ENCODE peak calls at places on chromosomes 13 and 19, in eight cellular contexts. Y is endothelial cell of umbilical vein, B is HCT116, N is GM12878, X is K562, T is H1, W is SK-N-SH, C is HepG2. S is an unnamed sample.

GRCh38 chr13:23695711-23696512 is 125.7 kb downstream of the TNFRSF19 start:
- DNase-seq in Y (no peak), B (no peak), N (no peak), X (no peak), T (no peak), W (no peak), C (no peak), S (peak)

GRCh38 chr19:33323093-33323820 is 20.9 kb upstream of the CEBPA start:
- DNase-seq in Y (no peak), B (no peak), N (no peak), X (no peak), T (no peak), W (no peak), C (no peak), S (no peak)

GRCh38 chr19:35140898-35141626 is 2.0 kb upstream of the FXYD7 start:
- DNase-seq in Y (peak), B (peak), N (no peak), X (peak), T (peak), W (peak), C (peak), S (peak)

GRCh38 chr19:3094638-3095374 is 644 bp downstream of the GNA11 start:
- DNase-seq in Y (no peak), B (no peak), N (no peak), X (no peak), T (no peak), W (no peak), C (no peak), S (no peak)

GRCh38 chr13:94435604-94436226 is 43.8 kb downstream of the DCT start:
- DNase-seq in Y (peak), B (peak), N (no peak), X (peak), T (no peak), W (peak), C (peak), S (peak)

GRCh38 chr13:24511824-24512207 is 762 bp downstream of the PARP4 start:
- DNase-seq in Y (no peak), B (no peak), N (peak), X (no peak), T (no peak), W (peak), C (no peak), S (no peak)

GRCh38 chr19:11504502-11505031 is 1.1 kb downstream of the ZNF653 start:
- DNase-seq in Y (no peak), B (no peak), N (no peak), X (no peak), T (no peak), W (no peak), C (no peak), S (no peak)

GRCh38 chr19:19259741-19260140 is 13.4 kb downstream of the TM6SF2 start:
- DNase-seq in Y (peak), B (peak), N (no peak), X (peak), T (no peak), W (peak), C (peak), S (peak)

GRCh38 chr13:112962911-112963625 is 5.9 kb upstream of the MCF2L start:
- DNase-seq in Y (no peak), B (no peak), N (no peak), X (no peak), T (no peak), W (no peak), C (no peak), S (no peak)

GRCh38 chr19:35346193-35347052 is 1.3 kb upstream of the FFAR1 start:
- DNase-seq in Y (no peak), B (no peak), N (peak), X (no peak), T (no peak), W (no peak), C (peak), S (no peak)

GRCh38 chr19:860481-861098 is 1.1 kb downstream of the CFD start:
- DNase-seq in Y (no peak), B (peak), N (no peak), X (peak), T (no peak), W (peak), C (peak), S (peak)
- TF ChIP-seq POLR2AphosphoS5 in Y (no peak), B (peak), N (no peak), X (peak), T (no peak), W (no peak), C (peak), S (peak)

GRCh38 chr19:51258165-51258564 is 7.3 kb downstream of the SIGLECL1 start:
- DNase-seq in Y (no peak), B (no peak), N (no peak), X (no peak), T (no peak), W (no peak), C (no peak), S (no peak)
- H3K4me2 ChIP-seq in Y (no peak), B (no peak), N (peak), X (no peak), T (no peak), W (no peak), C (no peak), S (peak)

GRCh38 chr13:27621366-27622101 is at the start of gene POLR1D:
- DNase-seq in Y (peak), B (peak), N (peak), X (peak), T (peak), W (peak), C (peak), S (peak)
- TF ChIP-seq POLR2AphosphoS5 in Y (peak), B (peak), N (peak), X (peak), T (peak), W (peak), C (peak), S (peak)

DNA sequence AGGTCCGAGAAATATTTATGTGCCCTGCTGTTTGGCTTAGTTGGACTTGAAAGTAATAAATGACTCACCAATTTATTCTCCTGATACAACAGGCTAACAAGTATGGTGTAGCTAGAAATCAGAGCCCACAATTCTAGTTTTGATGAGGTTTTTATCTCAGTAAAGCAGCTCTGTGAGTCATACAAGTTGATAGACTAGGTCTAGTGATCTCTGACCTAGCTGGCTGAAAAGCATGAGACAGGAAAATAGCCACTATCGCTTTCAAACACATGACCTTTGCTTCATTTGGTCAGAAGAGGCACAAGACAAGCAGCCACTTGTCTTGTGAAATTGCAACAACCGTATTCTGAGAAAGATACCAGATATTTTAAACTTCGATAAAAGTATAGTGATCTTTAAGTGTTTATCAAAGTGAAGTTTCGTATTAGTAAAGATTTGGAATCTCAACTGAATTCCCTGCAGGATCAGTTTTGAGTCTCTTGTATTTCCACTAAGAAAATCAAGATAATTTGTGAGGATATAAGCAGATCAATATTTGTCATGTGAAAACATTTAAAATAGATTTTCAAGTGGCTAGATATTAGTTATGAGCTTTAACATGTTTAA is 126.7 kb downstream of the MAB21L1 start:
- DNase-seq in Y (peak), B (peak), N (peak), X (no peak), T (no peak), W (no peak), C (peak), S (no peak)
- H3K4me2 ChIP-seq in Y (peak), B (peak), N (no peak), X (no peak), T (no peak), W (no peak), C (peak), S (no peak)

DNA sequence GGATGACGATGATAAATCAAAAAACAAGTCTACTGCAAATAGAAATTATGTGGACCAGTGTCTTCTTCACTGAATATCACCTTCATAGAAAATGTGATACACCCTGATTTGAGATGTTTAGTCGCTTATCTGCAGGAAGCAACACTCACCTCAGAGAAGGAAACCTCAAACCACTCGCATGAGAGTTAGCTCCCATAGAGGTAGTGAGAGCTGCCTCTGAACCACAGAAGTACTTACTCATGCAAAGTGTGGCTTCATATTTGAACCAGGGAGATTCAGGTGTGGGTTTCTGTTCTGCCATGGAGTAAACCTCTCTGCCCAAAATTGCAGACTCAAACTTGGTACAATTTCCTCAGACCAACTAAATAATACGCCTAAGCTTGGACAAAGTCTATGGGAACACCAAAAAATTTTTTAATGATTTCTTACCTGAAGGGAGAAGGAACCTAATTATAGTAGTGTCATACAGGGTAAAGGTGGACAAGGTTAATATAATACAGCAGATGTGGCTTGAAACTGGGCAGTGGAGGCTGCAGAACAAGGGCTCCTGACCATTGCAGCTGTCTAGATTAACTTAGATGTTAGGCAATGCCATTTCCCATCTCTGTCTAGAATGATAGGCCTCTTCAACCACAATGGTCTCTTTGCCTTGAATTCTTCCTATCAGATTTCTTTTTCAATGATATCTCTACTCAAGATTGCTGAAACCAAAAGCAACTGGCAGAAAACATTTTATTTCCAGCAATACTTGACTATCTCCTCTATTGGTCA is 29.6 kb upstream of the RCBTB2 start:
- DNase-seq in Y (no peak), B (no peak), N (peak), X (no peak), T (no peak), W (no peak), C (no peak), S (no peak)
- TF ChIP-seq POLR2AphosphoS5 in Y (no peak), B (no peak), N (no peak), X (no peak), T (no peak), W (no peak), C (no peak), S (no peak)

GRCh38 chr13:45219938-45220375 is 19.1 kb upstream of the KCTD4 start:
- DNase-seq in Y (peak), B (peak), N (no peak), X (no peak), T (no peak), W (no peak), C (no peak), S (peak)
- H3K4me2 ChIP-seq in Y (peak), B (peak), N (no peak), X (no peak), T (no peak), W (no peak), C (no peak), S (no peak)

DNA sequence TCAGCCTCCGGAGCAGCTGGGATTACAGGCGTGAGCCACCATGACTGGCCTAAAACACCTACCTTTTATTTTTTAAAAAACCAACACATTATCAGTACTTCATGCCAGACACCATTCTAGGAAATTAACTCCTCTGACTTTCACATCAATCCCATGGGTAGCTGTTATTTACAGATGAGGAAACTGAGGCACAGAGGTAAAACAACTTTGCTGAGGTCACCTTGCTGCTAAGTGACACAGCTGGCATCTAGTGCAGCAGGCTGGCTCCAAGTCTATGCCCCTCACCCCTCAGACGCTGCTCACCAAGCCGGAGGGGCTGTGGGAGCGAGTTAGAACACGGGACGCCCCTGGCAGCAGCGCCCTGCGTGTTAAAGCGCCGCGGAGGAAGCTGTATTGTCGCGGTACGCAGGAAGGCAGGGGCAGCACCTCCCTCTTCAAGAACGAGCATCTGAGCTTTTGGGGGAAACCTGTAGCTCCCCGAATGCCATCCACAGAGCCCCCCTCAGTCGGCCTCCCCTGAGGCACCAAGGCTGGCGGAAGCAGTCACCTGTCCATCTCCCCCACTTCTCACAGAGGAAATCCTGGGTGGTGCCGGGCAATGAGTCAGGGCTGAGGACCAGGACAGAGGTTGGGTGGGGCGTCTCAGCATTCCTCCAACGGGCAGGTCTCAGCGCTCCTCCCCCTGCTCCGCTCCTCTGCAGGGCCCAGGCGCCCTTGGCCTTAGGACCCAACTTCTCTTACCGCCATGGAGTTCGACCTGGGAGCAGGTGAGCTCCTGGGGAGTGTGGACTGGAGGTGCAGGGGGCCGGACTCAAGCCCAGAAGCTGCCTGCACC is at the start of gene C19orf33:
- DNase-seq in Y (no peak), B (peak), N (no peak), X (peak), T (no peak), W (no peak), C (no peak), S (peak)
- TF ChIP-seq POLR2AphosphoS5 in Y (peak), B (peak), N (no peak), X (no peak), T (peak), W (no peak), C (no peak), S (peak)

S was measured in GM23338.